ENCODE peak calls at places on chromosomes 13 and 19, in seven cellular contexts. O is dermis microvascular lymphatic vessel endothelial cell; H is activated CD4-positive, alpha-beta T cell treated with anti-CD3 and anti-CD28 coated beads, Interleukin-2, amount 50 U/mL, for 48 hours; I is nucleus accumbens; Q is testis; U is skeletal muscle cell; A is left cardiac atrium. N is an unnamed sample.

GRCh38 chr13:100428966-100429365 is 159.6 kb downstream of the GGACT start:
- DNase-seq in I (no peak), U (no peak), H (no peak), Q (no peak), O (no peak), A (no peak), N (no peak)

GRCh38 chr13:66410314-66410713 is 819.8 kb downstream of the PCDH9 start:
- DNase-seq in U (no peak), Q (no peak), A (no peak), H (no peak), O (no peak), I (no peak), N (no peak)

GRCh38 chr13:75485286-75486062 is 3.5 kb upstream of the TBC1D4 start:
- DNase-seq in U (peak; percentile 43), A (no peak), I (no peak), Q (no peak), H (no peak), O (no peak), N (no peak)

GRCh38 chr13:20057963-20058362 is 99.4 kb downstream of the ZMYM2 start:
- DNase-seq in O (no peak), H (no peak), U (no peak), A (no peak), I (no peak), Q (no peak), N (no peak)

GRCh38 chr19:21505459-21506393 is at the start of gene ZNF429:
- DNase-seq in U (peak; percentile 72), O (peak; percentile 87), Q (peak; percentile 98), H (peak; percentile 92), I (peak; percentile 90), A (peak; percentile 94), N (peak; percentile 91)

GRCh38 chr13:60453490-60453889 is 56.5 kb downstream of the TDRD3 start:
- DNase-seq in O (no peak), H (no peak), U (no peak), Q (no peak), I (no peak), A (no peak), N (no peak)

GRCh38 chr19:8168537-8168936 is 19.1 kb upstream of the FBN3 start:
- DNase-seq in U (no peak), H (no peak), Q (no peak), A (no peak), I (no peak), O (no peak), N (no peak)

GRCh38 chr19:8004723-8005513 is 523 bp downstream of the ELAVL1 start:
- DNase-seq in U (no peak), I (no peak), H (peak; percentile 44), Q (peak; percentile 34), A (peak; percentile 39), O (peak; percentile 18), N (no peak)

GRCh38 chr19:10713317-10713716 is 4.6 kb upstream of the DNM2 start:
- DNase-seq in I (no peak), Q (no peak), H (no peak), U (no peak), O (no peak), A (no peak), N (no peak)

GRCh38 chr19:16851031-16851712 is 22.0 kb downstream of the SIN3B start:
- DNase-seq in H (no peak), A (no peak), U (no peak), O (no peak), I (no peak), Q (no peak), N (no peak)

GRCh38 chr19:18672606-18673337 is 10.7 kb upstream of the CRTC1 start:
- DNase-seq in H (no peak), U (no peak), I (peak; percentile 42), Q (no peak), A (peak; percentile 33), O (peak; percentile 52), N (peak; percentile 79)

GRCh38 chr19:53010494-53010893 is 3.2 kb upstream of the ERVV-1 start:
- DNase-seq in I (no peak), U (no peak), Q (no peak), A (no peak), H (no peak), O (no peak), N (no peak)

GRCh38 chr13:74134777-74135305 is 637 bp upstream of the KLF12 start:
- DNase-seq in O (peak; percentile 22), H (peak; percentile 81), Q (peak; percentile 21), U (no peak), A (peak; percentile 64), I (peak; percentile 48), N (peak; percentile 43)

GRCh38 chr13:40148742-40149141 is 493.3 kb downstream of the COG6 start:
- DNase-seq in H (no peak), U (no peak), Q (no peak), I (no peak), O (peak; percentile 31), A (no peak), N (no peak)

GRCh38 chr19:27774337-27774736 is 1438.6 kb downstream of the UQCRFS1 start:
- DNase-seq in A (no peak), Q (no peak), I (no peak), O (no peak), H (peak; percentile 7), U (no peak), N (no peak)

GRCh38 chr13:109941951-109942350 is 155.6 kb upstream of the IRS2 start:
- DNase-seq in A (no peak), U (no peak), I (no peak), O (no peak), Q (no peak), H (no peak), N (no peak)

GRCh38 chr19:33311326-33311682 is 9.0 kb upstream of the CEBPA start:
- DNase-seq in O (no peak), U (no peak), I (no peak), Q (no peak), A (no peak), H (peak; percentile 32), N (no peak)

GRCh38 chr19:2461751-2462634 is 5.2 kb upstream of the LMNB2 start:
- DNase-seq in U (no peak), O (peak; percentile 74), H (peak; percentile 85), Q (peak; percentile 60), A (peak; percentile 72), I (no peak), N (peak; percentile 63)

GRCh38 chr13:32997399-32997798 is 18.8 kb upstream of the KL start:
- DNase-seq in Q (no peak), U (no peak), A (no peak), O (no peak), I (no peak), H (no peak), N (no peak)

GRCh38 chr19:35006342-35006998 is 6.3 kb downstream of the GRAMD1A start:
- DNase-seq in H (no peak), A (peak; percentile 67), O (peak; percentile 82), Q (no peak), U (no peak), I (no peak), N (no peak)

GRCh38 chr13:41150058-41150457 is 17.5 kb upstream of the KBTBD6 start:
- DNase-seq in Q (no peak), H (no peak), U (no peak), I (no peak), O (no peak), A (no peak), N (no peak)

GRCh38 chr19:5588906-5589676 is 21.3 kb upstream of the TINCR start:
- DNase-seq in H (no peak), I (no peak), Q (no peak), O (no peak), U (no peak), A (no peak), N (peak; percentile 49)

GRCh38 chr19:28940751-28941500 is 272.0 kb downstream of the UQCRFS1 start:
- DNase-seq in I (no peak), H (no peak), U (peak; percentile 82), A (no peak), Q (no peak), O (no peak), N (no peak)

GRCh38 chr19:29085630-29086029 is 127.3 kb downstream of the UQCRFS1 start:
- DNase-seq in I (no peak), O (no peak), A (no peak), H (no peak), U (no peak), Q (no peak), N (no peak)

GRCh38 chr13:58687130-58687529 is 1055.6 kb downstream of the PCDH17 start:
- DNase-seq in O (no peak), H (no peak), A (no peak), Q (no peak), U (no peak), I (no peak), N (no peak)

GRCh38 chr19:6057651-6058365 is 52.5 kb downstream of the RFX2 start:
- DNase-seq in A (no peak), I (no peak), O (no peak), Q (peak; percentile 8), U (no peak), H (no peak), N (no peak)

GRCh38 chr19:49911381-49912145 is 14.9 kb upstream of the IL4I1 start:
- DNase-seq in U (no peak), H (peak; percentile 57), A (no peak), Q (no peak), O (peak; percentile 31), I (peak; percentile 18), N (no peak)